ENCODE peak calls at places on chromosomes 6 and 20, in four cellular contexts. M is astrocyte of the spinal cord, J is prostate gland, X is cardiac fibroblast. D is an unnamed sample.

GRCh38 chr20:47379433-47380150 is 23.1 kb upstream of the ZMYND8 start:
- DNase-seq in M (peak), X (peak), J (no peak), D (no peak)

GRCh38 chr20:62706344-62706743 is 2.3 kb upstream of the NTSR1 start:
- DNase-seq in J (no peak), X (no peak), M (no peak), D (no peak)

GRCh38 chr6:9116026-9116425 is 680.7 kb upstream of the SLC35B3 start:
- DNase-seq in M (peak), J (peak), X (no peak), D (peak)

GRCh38 chr6:148932731-148933130 is 185.9 kb downstream of the UST start:
- DNase-seq in X (peak), J (no peak), M (no peak), D (no peak)

GRCh38 chr6:151376440-151376839 is 14.9 kb downstream of the ZBTB2 start:
- DNase-seq in J (no peak), X (no peak), M (no peak), D (no peak)

GRCh38 chr6:158769696-158770446 is 49.3 kb downstream of the EZR start:
- DNase-seq in M (peak), X (peak), J (no peak), D (peak)

GRCh38 chr6:68633654-68634502 is 1.2 kb upstream of the ADGRB3 start:
- DNase-seq in X (no peak), J (no peak), M (no peak), D (no peak)

GRCh38 chr20:35328095-35328685 is 36.0 kb upstream of the FAM83C start:
- DNase-seq in J (no peak), M (no peak), X (no peak), D (no peak)

GRCh38 chr20:3243718-3244358 is 4.8 kb upstream of the SLC4A11 start:
- DNase-seq in X (no peak), J (no peak), M (no peak), D (no peak)

GRCh38 chr6:44203955-44204354 is 12.8 kb upstream of the MYMX start:
- DNase-seq in M (no peak), X (no peak), J (no peak), D (no peak)

GRCh38 chr6:56765494-56765893 is 122.8 kb upstream of the DST start:
- DNase-seq in J (no peak), M (no peak), X (no peak), D (no peak)

GRCh38 chr6:114638346-114638745 is 295.5 kb upstream of the HS3ST5 start:
- DNase-seq in X (no peak), M (no peak), J (no peak), D (no peak)
- TF ChIP-seq CTCF in X (no peak), M (no peak), J (no peak), D (no peak)

DNA sequence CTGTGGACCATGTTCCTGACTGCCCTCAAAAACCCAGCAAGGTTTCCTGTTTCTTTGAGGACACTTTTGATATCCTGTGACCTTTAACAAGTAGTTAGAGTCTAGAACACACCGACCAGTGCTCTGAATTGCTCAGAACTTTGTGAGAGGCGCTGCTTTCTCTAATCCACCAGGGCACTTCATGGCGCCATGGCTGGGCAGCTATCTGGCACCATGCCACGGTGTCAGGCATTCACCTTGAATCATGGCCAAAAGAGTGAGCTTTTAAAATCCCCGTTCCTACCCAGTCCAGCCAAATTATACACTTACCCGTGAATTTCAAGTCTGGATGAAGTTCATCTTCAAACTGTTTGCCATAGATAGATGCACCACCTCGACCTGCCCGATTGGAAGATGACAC is 17.0 kb upstream of the CPNE5 start:
- DNase-seq in M (no peak), X (no peak), J (no peak), D (no peak)
- H3K4me3 ChIP-seq in M (no peak), X (no peak), J (no peak), D (no peak)

DNA sequence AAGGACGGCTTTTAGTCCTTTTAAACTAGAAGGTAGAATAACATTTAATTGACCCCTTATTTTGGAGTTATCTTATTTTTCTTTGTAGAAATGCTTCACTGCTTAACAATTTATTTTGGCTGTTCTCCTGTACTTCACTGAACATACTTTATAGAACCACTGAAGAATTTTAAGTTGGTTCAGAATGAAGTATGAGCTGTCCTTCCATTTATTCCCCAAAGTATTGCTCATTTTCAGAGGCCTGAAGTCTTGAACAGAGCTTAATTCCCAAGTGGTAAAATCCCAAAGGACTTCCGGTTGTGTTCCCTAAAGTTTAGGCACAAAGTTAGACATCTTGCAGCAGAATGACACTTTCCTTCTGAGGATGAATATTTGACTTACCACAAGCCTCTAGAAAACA is 233.3 kb downstream of the TINAG start:
- DNase-seq in M (no peak), J (no peak), X (no peak), D (no peak)
- TF ChIP-seq CTCF in M (no peak), J (no peak), X (no peak), D (no peak)

DNA sequence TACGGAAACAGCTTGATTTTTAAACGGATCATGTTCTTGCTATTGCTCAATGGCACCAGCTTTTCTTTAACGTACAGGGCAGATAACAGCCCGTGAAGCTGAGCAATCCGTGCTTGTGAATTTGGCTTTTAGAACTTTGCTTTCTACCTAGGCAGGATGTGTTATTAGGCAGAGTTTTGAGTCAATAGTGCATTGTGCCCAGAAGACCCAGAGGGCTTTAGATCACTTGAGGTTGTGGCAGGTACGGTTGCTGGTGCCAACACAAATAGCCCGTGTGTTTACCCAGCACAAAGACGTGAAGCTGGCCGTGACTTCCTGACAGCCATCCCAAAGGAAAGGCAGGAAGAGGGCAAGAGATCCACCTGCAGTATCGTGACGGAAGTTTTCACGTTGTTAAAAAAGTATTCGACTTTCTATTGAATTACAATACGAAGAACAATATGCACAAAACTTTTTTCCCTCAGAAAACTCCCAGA is 117.4 kb upstream of the FRMD1 start:
- DNase-seq in X (peak), J (peak), M (no peak), D (no peak)
- H3K4me3 ChIP-seq in X (no peak), J (no peak), M (no peak), D (no peak)